ENCODE peak calls at places on chromosomes 4 and X, in nine cellular contexts. One of them, this sample, is unnamed.

GRCh38 chrX:101219840-101220191 is 230 bp downstream of the DRP2 start:
- DNase-seq in endodermal cell: no peak
- DNase-seq in colonic mucosa: no peak
- DNase-seq in right cardiac atrium: no peak
- DNase-seq in H9: no peak
- DNase-seq in heart left ventricle: no peak
- DNase-seq in tibial artery: no peak
- DNase-seq in thoracic aorta: no peak
- DNase-seq in mesenchymal stem cell: peak; percentile 71
- DNase-seq in this sample: no peak

GRCh38 chrX:21193196-21193595 is 181.0 kb upstream of the CNKSR2 start:
- DNase-seq in heart left ventricle: no peak
- DNase-seq in right cardiac atrium: no peak
- DNase-seq in endodermal cell: no peak
- DNase-seq in H9: no peak
- DNase-seq in colonic mucosa: no peak
- DNase-seq in mesenchymal stem cell: no peak
- DNase-seq in thoracic aorta: no peak
- DNase-seq in tibial artery: no peak
- DNase-seq in this sample: no peak

GRCh38 chrX:124216396-124217124 is 115.9 kb upstream of the TEX13D start:
- DNase-seq in mesenchymal stem cell: no peak
- DNase-seq in heart left ventricle: no peak
- DNase-seq in H9: peak; percentile 58
- DNase-seq in tibial artery: no peak
- DNase-seq in thoracic aorta: no peak
- DNase-seq in colonic mucosa: no peak
- DNase-seq in endodermal cell: peak; percentile 77
- DNase-seq in right cardiac atrium: no peak
- DNase-seq in this sample: no peak

GRCh38 chrX:104795804-104796203 is 229.8 kb downstream of the IL1RAPL2 start:
- DNase-seq in colonic mucosa: no peak
- DNase-seq in heart left ventricle: no peak
- DNase-seq in tibial artery: no peak
- DNase-seq in mesenchymal stem cell: no peak
- DNase-seq in endodermal cell: no peak
- DNase-seq in H9: no peak
- DNase-seq in thoracic aorta: no peak
- DNase-seq in right cardiac atrium: no peak
- DNase-seq in this sample: no peak

GRCh38 chrX:47539860-47540259 is 21.1 kb upstream of the ARAF start:
- DNase-seq in heart left ventricle: no peak
- DNase-seq in right cardiac atrium: no peak
- DNase-seq in H9: no peak
- DNase-seq in colonic mucosa: no peak
- DNase-seq in endodermal cell: no peak
- DNase-seq in thoracic aorta: no peak
- DNase-seq in mesenchymal stem cell: no peak
- DNase-seq in tibial artery: no peak
- DNase-seq in this sample: no peak

GRCh38 chr4:138952405-138952804 is 63.2 kb upstream of the NOCT start:
- DNase-seq in mesenchymal stem cell: no peak
- DNase-seq in tibial artery: no peak
- DNase-seq in colonic mucosa: no peak
- DNase-seq in thoracic aorta: no peak
- DNase-seq in H9: no peak
- DNase-seq in right cardiac atrium: no peak
- DNase-seq in endodermal cell: no peak
- DNase-seq in heart left ventricle: no peak
- DNase-seq in this sample: peak; percentile 84

GRCh38 chrX:118221257-118221656 is 104.6 kb upstream of the KLHL13 start:
- DNase-seq in mesenchymal stem cell: no peak
- DNase-seq in thoracic aorta: no peak
- DNase-seq in tibial artery: no peak
- DNase-seq in heart left ventricle: no peak
- DNase-seq in H9: no peak
- DNase-seq in colonic mucosa: no peak
- DNase-seq in right cardiac atrium: no peak
- DNase-seq in endodermal cell: no peak
- DNase-seq in this sample: no peak

GRCh38 chrX:40166582-40166981 is 68.8 kb upstream of the BCOR start:
- DNase-seq in colonic mucosa: no peak
- DNase-seq in mesenchymal stem cell: peak; percentile 56
- DNase-seq in heart left ventricle: peak; percentile 24
- DNase-seq in right cardiac atrium: no peak
- DNase-seq in tibial artery: no peak
- DNase-seq in endodermal cell: peak; percentile 72
- DNase-seq in thoracic aorta: no peak
- DNase-seq in H9: peak; percentile 55
- DNase-seq in this sample: no peak

GRCh38 chrX:149962859-149963757 is 24.8 kb upstream of the EOLA2 start:
- DNase-seq in right cardiac atrium: peak; percentile 32
- DNase-seq in colonic mucosa: peak; percentile 43
- DNase-seq in tibial artery: peak; percentile 50
- DNase-seq in endodermal cell: peak; percentile 68
- DNase-seq in mesenchymal stem cell: peak; percentile 64
- DNase-seq in thoracic aorta: no peak
- DNase-seq in heart left ventricle: peak; percentile 46
- DNase-seq in H9: peak; percentile 36
- DNase-seq in this sample: peak; percentile 49

GRCh38 chr4:55625835-55626234 is 10.3 kb downstream of the NMU start:
- DNase-seq in heart left ventricle: no peak
- DNase-seq in thoracic aorta: no peak
- DNase-seq in H9: no peak
- DNase-seq in mesenchymal stem cell: no peak
- DNase-seq in tibial artery: no peak
- DNase-seq in right cardiac atrium: no peak
- DNase-seq in endodermal cell: no peak
- DNase-seq in colonic mucosa: no peak
- DNase-seq in this sample: no peak

GRCh38 chr4:108651068-108651794 is 832 bp downstream of the OSTC start:
- DNase-seq in right cardiac atrium: no peak
- DNase-seq in colonic mucosa: no peak
- DNase-seq in tibial artery: no peak
- DNase-seq in thoracic aorta: no peak
- DNase-seq in mesenchymal stem cell: peak; percentile 68
- DNase-seq in H9: no peak
- DNase-seq in endodermal cell: no peak
- DNase-seq in heart left ventricle: no peak
- DNase-seq in this sample: peak; percentile 27

GRCh38 chr4:54224960-54225670 is 4.0 kb upstream of the PDGFRA start:
- DNase-seq in heart left ventricle: no peak
- DNase-seq in tibial artery: no peak
- DNase-seq in mesenchymal stem cell: no peak
- DNase-seq in endodermal cell: peak; percentile 61
- DNase-seq in thoracic aorta: no peak
- DNase-seq in right cardiac atrium: no peak
- DNase-seq in colonic mucosa: no peak
- DNase-seq in H9: no peak
- DNase-seq in this sample: no peak
- H3K27me3 ChIP-seq in heart left ventricle: peaks cover 71% of the 10 kb centered on the region
- H3K27me3 ChIP-seq in tibial artery: peaks cover 3% of the 10 kb centered on the region
- H3K27me3 ChIP-seq in mesenchymal stem cell: peaks cover 27% of the 10 kb centered on the region
- H3K27me3 ChIP-seq in endodermal cell: peaks cover 92% of the 10 kb centered on the region
- H3K27me3 ChIP-seq in thoracic aorta: no peaks in the 10 kb centered on the region
- H3K27me3 ChIP-seq in right cardiac atrium: no peaks in the 10 kb centered on the region
- H3K27me3 ChIP-seq in colonic mucosa: peaks cover 61% of the 10 kb centered on the region
- H3K27me3 ChIP-seq in H9: peaks cover 60% of the 10 kb centered on the region
- H3K27me3 ChIP-seq in this sample: peaks cover 2% of the 10 kb centered on the region

GRCh38 chr4:2857349-2857927 is 13.8 kb downstream of the ADD1 start:
- DNase-seq in tibial artery: no peak
- DNase-seq in thoracic aorta: no peak
- DNase-seq in right cardiac atrium: no peak
- DNase-seq in mesenchymal stem cell: no peak
- DNase-seq in colonic mucosa: no peak
- DNase-seq in heart left ventricle: no peak
- DNase-seq in H9: no peak
- DNase-seq in endodermal cell: no peak
- DNase-seq in this sample: no peak
- H3K4me1 ChIP-seq in tibial artery: peaks cover 36% of the 10 kb centered on the region
- H3K4me1 ChIP-seq in thoracic aorta: peaks cover 68% of the 10 kb centered on the region
- H3K4me1 ChIP-seq in right cardiac atrium: peaks cover 16% of the 10 kb centered on the region
- H3K4me1 ChIP-seq in mesenchymal stem cell: peaks cover 9% of the 10 kb centered on the region
- H3K4me1 ChIP-seq in colonic mucosa: peaks cover 44% of the 10 kb centered on the region
- H3K4me1 ChIP-seq in heart left ventricle: peaks cover 72% of the 10 kb centered on the region
- H3K4me1 ChIP-seq in H9: peaks cover 13% of the 10 kb centered on the region
- H3K4me1 ChIP-seq in endodermal cell: peaks cover 23% of the 10 kb centered on the region
- H3K4me1 ChIP-seq in this sample: no peaks in the 10 kb centered on the region

GRCh38 chr4:790466-790820 is 35.5 kb downstream of the CPLX1 start:
- DNase-seq in mesenchymal stem cell: no peak
- DNase-seq in heart left ventricle: no peak
- DNase-seq in right cardiac atrium: no peak
- DNase-seq in colonic mucosa: no peak
- DNase-seq in H9: no peak
- DNase-seq in endodermal cell: no peak
- DNase-seq in thoracic aorta: no peak
- DNase-seq in tibial artery: no peak
- DNase-seq in this sample: no peak

GRCh38 chr4:788636-789297 is 37.2 kb downstream of the CPLX1 start:
- DNase-seq in thoracic aorta: no peak
- DNase-seq in colonic mucosa: peak; percentile 60
- DNase-seq in endodermal cell: peak; percentile 49
- DNase-seq in mesenchymal stem cell: no peak
- DNase-seq in H9: no peak
- DNase-seq in right cardiac atrium: no peak
- DNase-seq in tibial artery: no peak
- DNase-seq in heart left ventricle: no peak
- DNase-seq in this sample: no peak

GRCh38 chr4:791201-791865 is 34.6 kb downstream of the CPLX1 start:
- DNase-seq in heart left ventricle: no peak
- DNase-seq in tibial artery: no peak
- DNase-seq in H9: no peak
- DNase-seq in thoracic aorta: no peak
- DNase-seq in endodermal cell: peak; percentile 55
- DNase-seq in colonic mucosa: no peak
- DNase-seq in mesenchymal stem cell: no peak
- DNase-seq in right cardiac atrium: no peak
- DNase-seq in this sample: no peak

GRCh38 chr4:788006-788635 is 37.8 kb downstream of the CPLX1 start:
- DNase-seq in tibial artery: no peak
- DNase-seq in H9: no peak
- DNase-seq in endodermal cell: no peak
- DNase-seq in right cardiac atrium: no peak
- DNase-seq in mesenchymal stem cell: no peak
- DNase-seq in thoracic aorta: no peak
- DNase-seq in heart left ventricle: no peak
- DNase-seq in colonic mucosa: no peak
- DNase-seq in this sample: no peak

DNA sequence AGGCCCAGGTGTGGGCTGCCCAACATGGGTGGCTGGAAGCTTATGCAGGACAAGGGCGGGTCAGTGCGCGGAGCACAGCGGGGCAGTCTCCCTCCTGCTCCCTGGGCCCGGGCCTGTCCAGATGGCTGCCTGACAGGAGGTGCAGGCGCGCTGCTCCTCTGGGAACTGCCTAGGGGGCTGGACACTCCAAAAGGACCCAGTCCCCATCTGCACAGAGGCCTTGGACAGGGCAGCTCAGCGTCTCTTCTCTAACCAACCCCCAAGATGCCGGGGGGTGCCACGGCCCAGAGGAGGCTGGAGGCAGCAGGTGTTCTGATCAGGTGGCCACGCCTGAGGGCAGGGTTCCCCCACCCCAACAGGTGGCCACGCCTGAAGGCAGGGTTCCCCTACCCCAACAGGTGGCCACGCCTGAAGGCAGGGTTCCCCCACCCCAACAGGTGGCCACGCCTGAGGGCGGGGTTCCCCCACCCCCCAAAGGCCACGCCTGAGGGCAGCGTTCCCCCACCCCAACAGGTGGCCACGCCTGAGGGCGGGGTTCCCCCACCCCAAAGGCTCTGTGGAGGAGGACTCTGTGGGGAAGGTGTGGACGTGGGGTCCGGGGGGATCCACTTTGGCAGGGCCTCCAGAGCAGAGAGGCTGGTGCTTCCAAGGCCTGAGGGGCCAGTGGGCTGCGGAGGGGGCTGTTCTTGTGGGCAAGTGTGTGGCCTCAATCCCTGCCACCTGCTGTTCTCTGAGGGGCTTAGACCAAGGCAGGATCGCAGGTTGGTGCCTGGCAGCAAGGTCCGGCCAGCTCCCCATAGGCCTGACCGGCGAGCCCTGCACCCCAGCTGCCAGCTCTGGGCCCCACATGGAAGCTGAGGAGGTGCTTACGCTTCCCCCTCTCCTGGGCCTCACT is 36.1 kb downstream of the CPLX1 start:
- DNase-seq in H9: no peak
- DNase-seq in endodermal cell: peak; percentile 42
- DNase-seq in mesenchymal stem cell: no peak
- DNase-seq in heart left ventricle: no peak
- DNase-seq in tibial artery: no peak
- DNase-seq in right cardiac atrium: no peak
- DNase-seq in thoracic aorta: no peak
- DNase-seq in colonic mucosa: peak; percentile 82
- DNase-seq in this sample: no peak
- H3K27me3 ChIP-seq in H9: peaks cover 15% of the 10 kb centered on the region
- H3K27me3 ChIP-seq in endodermal cell: peaks cover 56% of the 10 kb centered on the region
- H3K27me3 ChIP-seq in mesenchymal stem cell: peaks cover 78% of the 10 kb centered on the region
- H3K27me3 ChIP-seq in heart left ventricle: peaks cover 83% of the 10 kb centered on the region
- H3K27me3 ChIP-seq in tibial artery: peaks cover 5% of the 10 kb centered on the region
- H3K27me3 ChIP-seq in right cardiac atrium: no peaks in the 10 kb centered on the region
- H3K27me3 ChIP-seq in thoracic aorta: peaks cover 25% of the 10 kb centered on the region
- H3K27me3 ChIP-seq in colonic mucosa: peaks cover 54% of the 10 kb centered on the region
- H3K27me3 ChIP-seq in this sample: peaks cover 12% of the 10 kb centered on the region

GRCh38 chr4:128601992-128602695 is 207.4 kb upstream of the JADE1 start:
- DNase-seq in thoracic aorta: no peak
- DNase-seq in tibial artery: peak; percentile 39
- DNase-seq in endodermal cell: no peak
- DNase-seq in heart left ventricle: peak; percentile 58
- DNase-seq in right cardiac atrium: peak; percentile 83
- DNase-seq in colonic mucosa: no peak
- DNase-seq in mesenchymal stem cell: peak; percentile 74
- DNase-seq in H9: no peak
- DNase-seq in this sample: no peak
- H3K4me1 ChIP-seq in thoracic aorta: peaks cover 42% of the 10 kb centered on the region
- H3K4me1 ChIP-seq in tibial artery: peaks cover 14% of the 10 kb centered on the region
- H3K4me1 ChIP-seq in endodermal cell: peaks cover 20% of the 10 kb centered on the region
- H3K4me1 ChIP-seq in heart left ventricle: peaks cover 19% of the 10 kb centered on the region
- H3K4me1 ChIP-seq in right cardiac atrium: peaks cover 7% of the 10 kb centered on the region
- H3K4me1 ChIP-seq in colonic mucosa: no peaks in the 10 kb centered on the region
- H3K4me1 ChIP-seq in mesenchymal stem cell: peaks cover 26% of the 10 kb centered on the region
- H3K4me1 ChIP-seq in H9: peaks cover 3% of the 10 kb centered on the region
- H3K4me1 ChIP-seq in this sample: peaks cover 36% of the 10 kb centered on the region

DNA sequence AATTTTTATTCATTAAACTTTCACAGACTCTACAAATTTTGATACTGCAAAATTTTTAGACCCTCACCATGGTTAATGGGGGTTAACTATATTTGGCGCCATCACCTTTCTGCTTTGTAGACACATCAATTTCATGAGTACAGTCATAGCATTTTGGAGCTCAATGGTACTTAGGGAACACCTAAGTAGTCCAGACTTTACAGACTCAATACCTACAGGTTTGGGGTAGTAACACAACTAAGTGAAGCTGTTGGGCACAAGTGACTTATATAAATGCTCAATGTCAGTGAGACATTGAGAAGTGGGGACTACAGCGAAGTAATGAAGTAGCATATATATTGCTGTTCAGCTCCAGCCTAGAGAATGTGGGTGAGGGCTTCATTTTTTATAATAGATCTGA is 7.5 kb downstream of the GPRIN3 start:
- DNase-seq in thoracic aorta: no peak
- DNase-seq in colonic mucosa: no peak
- DNase-seq in endodermal cell: no peak
- DNase-seq in right cardiac atrium: no peak
- DNase-seq in mesenchymal stem cell: no peak
- DNase-seq in H9: no peak
- DNase-seq in tibial artery: no peak
- DNase-seq in heart left ventricle: no peak
- DNase-seq in this sample: no peak
- H3K27me3 ChIP-seq in thoracic aorta: no peaks in the 10 kb centered on the region
- H3K27me3 ChIP-seq in colonic mucosa: no peaks in the 10 kb centered on the region
- H3K27me3 ChIP-seq in endodermal cell: no peaks in the 10 kb centered on the region
- H3K27me3 ChIP-seq in right cardiac atrium: no peaks in the 10 kb centered on the region
- H3K27me3 ChIP-seq in mesenchymal stem cell: no peaks in the 10 kb centered on the region
- H3K27me3 ChIP-seq in H9: no peaks in the 10 kb centered on the region
- H3K27me3 ChIP-seq in tibial artery: no peaks in the 10 kb centered on the region
- H3K27me3 ChIP-seq in heart left ventricle: no peaks in the 10 kb centered on the region
- H3K27me3 ChIP-seq in this sample: no peaks in the 10 kb centered on the region

GRCh38 chr4:99606716-99607115 is 32.1 kb downstream of the MTTP start:
- DNase-seq in colonic mucosa: no peak
- DNase-seq in right cardiac atrium: no peak
- DNase-seq in heart left ventricle: no peak
- DNase-seq in mesenchymal stem cell: no peak
- DNase-seq in tibial artery: no peak
- DNase-seq in H9: no peak
- DNase-seq in endodermal cell: no peak
- DNase-seq in thoracic aorta: no peak
- DNase-seq in this sample: no peak
- H3K4me1 ChIP-seq in colonic mucosa: no peaks in the 10 kb centered on the region
- H3K4me1 ChIP-seq in right cardiac atrium: peaks cover 1% of the 10 kb centered on the region
- H3K4me1 ChIP-seq in heart left ventricle: no peaks in the 10 kb centered on the region
- H3K4me1 ChIP-seq in mesenchymal stem cell: no peaks in the 10 kb centered on the region
- H3K4me1 ChIP-seq in tibial artery: peaks cover 7% of the 10 kb centered on the region
- H3K4me1 ChIP-seq in H9: no peaks in the 10 kb centered on the region
- H3K4me1 ChIP-seq in endodermal cell: no peaks in the 10 kb centered on the region
- H3K4me1 ChIP-seq in thoracic aorta: peaks cover 30% of the 10 kb centered on the region
- H3K4me1 ChIP-seq in this sample: no peaks in the 10 kb centered on the region